ENCODE peak calls at places on chromosomes 7 and 10, in four cellular contexts. V is colonic mucosa, C is HL-60, K is Panc1. Z is an unnamed sample.

GRCh38 chr10:60155945-60156683 is 233.6 kb downstream of the ANK3 start:
- DNase-seq in C (no peak), V (no peak), K (no peak), Z (no peak)

GRCh38 chr10:43453266-43453831 is 16.4 kb downstream of the ZNF487 start:
- DNase-seq in V (no peak), K (no peak), C (no peak), Z (no peak)

GRCh38 chr10:124741922-124742417 is 2.2 kb downstream of the FAM53B start:
- DNase-seq in V (no peak), K (no peak), C (no peak), Z (no peak)

GRCh38 chr7:157427811-157428553 is 91.2 kb downstream of the DNAJB6 start:
- DNase-seq in V (no peak), K (no peak), C (no peak), Z (no peak)

GRCh38 chr7:154914580-154915380 is 88.1 kb downstream of the PAXIP1 start:
- DNase-seq in C (no peak), K (no peak), V (no peak), Z (no peak)

GRCh38 chr7:107879400-107880035 is 11.5 kb upstream of the DLD start:
- DNase-seq in K (peak; percentile 56), V (peak; percentile 41), C (peak; percentile 42), Z (no peak)

GRCh38 chr10:79019961-79020491 is 48.7 kb upstream of the ZMIZ1 start:
- DNase-seq in K (no peak), C (no peak), V (no peak), Z (peak; percentile 10)

GRCh38 chr10:89837173-89838001 is 136.0 kb downstream of the KIF20B start:
- DNase-seq in K (no peak), C (no peak), V (peak; percentile 50), Z (peak; percentile 86)

GRCh38 chr7:15684036-15684815 is 2.3 kb downstream of the MEOX2 start:
- DNase-seq in C (no peak), V (no peak), K (no peak), Z (no peak)

GRCh38 chr10:100355069-100355468 is 8.0 kb downstream of the SCD start:
- DNase-seq in C (no peak), K (no peak), V (no peak), Z (no peak)
- H3K27ac ChIP-seq in C (no peak overlapping the region), K (peak overlapping the region; percentile 70), V (no peak overlapping the region), Z (no peak overlapping the region)

GRCh38 chr10:35359056-35359455 is 22.7 kb downstream of the CCNY start:
- DNase-seq in C (no peak), V (no peak), K (no peak), Z (no peak)
- H3K27ac ChIP-seq in C (no peak overlapping the region), V (no peak overlapping the region), K (no peak overlapping the region), Z (no peak overlapping the region)

GRCh38 chr10:104259456-104259855 is 4.8 kb downstream of the GSTO1 start:
- DNase-seq in V (no peak), C (no peak), K (no peak), Z (no peak)

GRCh38 chr10:104256335-104257080 is 1.8 kb downstream of the GSTO1 start:
- DNase-seq in K (no peak), V (no peak), C (no peak), Z (no peak)

GRCh38 chr10:104258209-104258608 is 3.5 kb downstream of the GSTO1 start:
- DNase-seq in K (no peak), C (no peak), V (no peak), Z (no peak)

GRCh38 chr10:104255244-104255981 is 721 bp downstream of the GSTO1 start:
- DNase-seq in C (peak; percentile 69), V (peak; percentile 61), K (no peak), Z (no peak)

GRCh38 chr10:104257235-104257634 is 2.5 kb downstream of the GSTO1 start:
- DNase-seq in C (no peak), K (no peak), V (no peak), Z (no peak)
- H3K27ac ChIP-seq in C (no peak overlapping the region), K (no peak overlapping the region), V (no peak overlapping the region), Z (peak overlapping the region; percentile 99)

GRCh38 chr7:5773661-5774086 is 7.8 kb downstream of the RNF216 start:
- DNase-seq in C (peak; percentile 51), K (peak; percentile 97), V (no peak), Z (no peak)
- H3K27ac ChIP-seq in C (no peak overlapping the region), K (peak overlapping the region; percentile 89), V (no peak overlapping the region), Z (no peak overlapping the region)

GRCh38 chr10:128780379-128780778 is 654.2 kb upstream of the MKI67 start:
- DNase-seq in K (no peak), C (no peak), V (no peak), Z (no peak)

GRCh38 chr10:128779457-128779856 is 653.2 kb upstream of the MKI67 start:
- DNase-seq in C (no peak), V (no peak), K (no peak), Z (no peak)

GRCh38 chr10:128781636-128782035 is 655.4 kb upstream of the MKI67 start:
- DNase-seq in K (no peak), C (no peak), V (no peak), Z (no peak)

GRCh38 chr10:128784444-128784843 is 658.2 kb upstream of the MKI67 start:
- DNase-seq in C (no peak), V (no peak), K (no peak), Z (no peak)
- H3K27ac ChIP-seq in C (no peak overlapping the region), V (no peak overlapping the region), K (no peak overlapping the region), Z (no peak overlapping the region)

GRCh38 chr10:87658383-87658795 is 1.3 kb upstream of the PAPSS2 start:
- DNase-seq in K (no peak), V (no peak), C (no peak), Z (no peak)

GRCh38 chr10:87657370-87657769 is 2.3 kb upstream of the PAPSS2 start:
- DNase-seq in C (no peak), K (no peak), V (no peak), Z (peak; percentile 67)

GRCh38 chr10:87659571-87660483 is at the start of gene PAPSS2:
- DNase-seq in C (peak; percentile 32), V (peak; percentile 72), K (no peak), Z (peak; percentile 92)

GRCh38 chr10:87660484-87661133 is 931 bp downstream of the PAPSS2 start:
- DNase-seq in V (peak; percentile 69), C (no peak), K (no peak), Z (no peak)

DNA sequence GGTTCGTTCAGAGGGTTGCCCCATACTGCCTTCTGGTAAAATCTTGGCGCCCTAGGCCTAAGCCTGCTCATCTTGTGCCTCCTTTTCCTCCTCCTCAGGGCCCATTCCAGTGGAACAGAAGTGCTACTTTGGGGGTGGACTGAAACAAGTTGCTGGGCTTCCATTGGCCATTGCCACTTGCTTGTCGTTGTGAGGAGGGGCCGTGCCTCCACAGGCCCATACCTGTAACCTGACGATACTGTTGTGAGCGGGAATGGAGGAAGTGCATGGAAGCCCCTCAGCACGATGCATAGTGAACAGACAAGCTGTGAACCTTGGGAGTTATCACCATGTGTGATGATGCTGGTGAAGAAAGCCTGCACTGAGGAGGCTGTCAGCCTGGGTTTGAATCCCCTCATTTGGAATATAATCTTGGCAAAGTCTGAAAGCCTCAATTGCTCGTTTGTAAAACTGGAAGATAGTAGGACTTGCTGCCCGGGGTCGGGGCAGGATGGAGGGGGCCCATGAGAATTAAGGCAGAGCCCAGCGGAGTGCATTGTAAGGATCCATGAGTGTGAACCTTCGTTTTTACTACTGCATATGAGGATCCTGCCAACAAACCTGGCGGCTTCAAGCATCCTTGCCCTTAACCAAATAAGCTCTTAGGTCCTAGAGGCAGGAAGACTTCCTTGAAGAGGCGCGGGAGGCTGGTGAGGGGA is 671 bp upstream of the PAPSS2 start:
- DNase-seq in C (no peak), V (no peak), K (no peak), Z (no peak)
- H3K27ac ChIP-seq in C (no peak overlapping the region), V (peak overlapping the region; percentile 86), K (no peak overlapping the region), Z (peak overlapping the region; percentile 98)

DNA sequence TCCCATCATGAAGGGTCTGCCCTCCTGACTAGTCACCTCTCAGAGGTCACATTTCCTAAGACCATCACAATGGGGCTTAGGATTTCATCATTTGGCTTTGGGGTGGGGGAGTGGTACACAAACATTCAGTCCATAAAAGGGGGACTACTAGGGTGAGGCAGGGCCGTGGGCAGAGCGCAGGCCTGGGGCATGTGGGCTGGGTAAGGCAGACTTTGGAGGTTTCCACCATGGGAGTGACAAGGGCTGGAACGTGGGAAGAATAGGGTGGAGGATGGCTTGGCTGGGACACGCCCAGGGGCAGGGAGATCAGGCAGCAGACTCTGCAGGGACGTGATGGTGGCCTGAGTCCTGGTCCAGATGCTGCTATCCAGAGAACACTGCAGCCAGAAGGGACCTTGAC is 24.6 kb upstream of the CRHR2 start:
- DNase-seq in C (no peak), V (no peak), K (no peak), Z (no peak)
- H3K27ac ChIP-seq in C (no peak overlapping the region), V (no peak overlapping the region), K (no peak overlapping the region), Z (no peak overlapping the region)

GRCh38 chr10:23512355-23513058 is 73.6 kb downstream of the OTUD1 start:
- DNase-seq in C (peak; percentile 3), K (no peak), V (no peak), Z (peak; percentile 36)
- H3K27ac ChIP-seq in C (no peak overlapping the region), K (no peak overlapping the region), V (no peak overlapping the region), Z (no peak overlapping the region)